ENCODE peak calls at places on chromosomes 13 and 19, in eight cellular contexts. I, P, Z, O, T, Y, C and G are unnamed samples.

GRCh38 chr19:46609511-46610412 is 8.6 kb downstream of the CALM3 start:
- DNase-seq in I (no peak), P (no peak), Z (no peak), O (no peak), T (no peak), Y (no peak), C (no peak), G (no peak)

GRCh38 chr19:52139291-52140076 is at the start of gene ZNF616:
- DNase-seq in I (peak), P (peak), Z (peak), O (peak), T (peak), Y (peak), C (peak), G (peak)

GRCh38 chr19:52542984-52543664 is 15.7 kb downstream of the ZNF808 start:
- DNase-seq in I (no peak), P (no peak), Z (no peak), O (no peak), T (no peak), Y (no peak), C (no peak), G (no peak)

GRCh38 chr13:23928985-23929384 is 31.7 kb upstream of the C1QTNF9B start:
- DNase-seq in I (no peak), P (peak), Z (no peak), O (no peak), T (no peak), Y (no peak), C (no peak), G (peak)

GRCh38 chr19:49911381-49912145 is 14.9 kb upstream of the IL4I1 start:
- DNase-seq in I (no peak), P (no peak), Z (no peak), O (no peak), T (no peak), Y (no peak), C (no peak), G (no peak)

GRCh38 chr19:2573916-2574315 is 98.0 kb downstream of the GADD45B start:
- DNase-seq in I (peak), P (no peak), Z (no peak), O (no peak), T (no peak), Y (no peak), C (no peak), G (no peak)

GRCh38 chr19:58395220-58395978 is at the start of gene RNF225:
- DNase-seq in I (no peak), P (no peak), Z (no peak), O (no peak), T (no peak), Y (no peak), C (no peak), G (no peak)

GRCh38 chr13:101343128-101343787 is 73.0 kb downstream of the NALCN start:
- DNase-seq in I (no peak), P (no peak), Z (no peak), O (no peak), T (no peak), Y (no peak), C (no peak), G (no peak)

GRCh38 chr13:111387945-111388600 is 67.6 kb downstream of the TEX29 start:
- DNase-seq in I (no peak), P (no peak), Z (no peak), O (no peak), T (no peak), Y (no peak), C (no peak), G (no peak)

GRCh38 chr13:100650321-100650720 is 24.3 kb downstream of the TMTC4 start:
- DNase-seq in I (no peak), P (no peak), Z (no peak), O (no peak), T (no peak), Y (no peak), C (no peak), G (no peak)

GRCh38 chr13:27969073-27969865 is at the start of gene CDX2:
- DNase-seq in I (peak), P (no peak), Z (peak), O (no peak), T (peak), Y (no peak), C (no peak), G (no peak)

GRCh38 chr13:30685987-30686386 is 49.4 kb upstream of the ALOX5AP start:
- DNase-seq in I (no peak), P (no peak), Z (no peak), O (no peak), T (no peak), Y (no peak), C (no peak), G (no peak)

GRCh38 chr13:80083516-80084085 is 257.3 kb downstream of the SPRY2 start:
- DNase-seq in I (no peak), P (no peak), Z (no peak), O (no peak), T (no peak), Y (no peak), C (no peak), G (no peak)

GRCh38 chr19:2495651-2496316 is 19.9 kb downstream of the GADD45B start:
- DNase-seq in I (peak), P (no peak), Z (no peak), O (no peak), T (no peak), Y (peak), C (no peak), G (no peak)

GRCh38 chr19:2135474-2136402 is 15.6 kb downstream of the AP3D1 start:
- DNase-seq in I (no peak), P (no peak), Z (no peak), O (no peak), T (no peak), Y (no peak), C (peak), G (no peak)

GRCh38 chr13:106384516-106384915 is 150.9 kb downstream of the EFNB2 start:
- DNase-seq in I (no peak), P (no peak), Z (no peak), O (no peak), T (no peak), Y (no peak), C (no peak), G (no peak)

GRCh38 chr19:2274937-2275535 is 6.9 kb downstream of the PEAK3 start:
- DNase-seq in I (peak), P (no peak), Z (peak), O (no peak), T (peak), Y (peak), C (no peak), G (peak)

GRCh38 chr19:30449673-30450072 is 77.5 kb downstream of the ZNF536 start:
- DNase-seq in I (no peak), P (no peak), Z (no peak), O (no peak), T (no peak), Y (no peak), C (no peak), G (no peak)

GRCh38 chr19:16425019-16425418 is 46.8 kb downstream of the EPS15L1 start:
- DNase-seq in I (no peak), P (no peak), Z (no peak), O (no peak), T (no peak), Y (no peak), C (no peak), G (no peak)

GRCh38 chr13:33519561-33520479 is 234.3 kb upstream of the STARD13 start:
- DNase-seq in I (no peak), P (no peak), Z (no peak), O (no peak), T (no peak), Y (peak), C (no peak), G (no peak)

GRCh38 chr13:94710881-94711560 is 1.3 kb downstream of the SOX21 start:
- DNase-seq in I (no peak), P (no peak), Z (peak), O (no peak), T (peak), Y (no peak), C (no peak), G (peak)

GRCh38 chr13:28094311-28094710 is 6.1 kb downstream of the FLT3 start:
- DNase-seq in I (no peak), P (no peak), Z (no peak), O (no peak), T (no peak), Y (no peak), C (no peak), G (no peak)

GRCh38 chr19:39307233-39307821 is 11.1 kb downstream of the IFNL1 start:
- DNase-seq in I (peak), P (no peak), Z (peak), O (no peak), T (peak), Y (peak), C (peak), G (no peak)